ENCODE peak calls at places on chromosomes 11 and 22, in five cellular contexts. One of them, this sample, is unnamed.

GRCh38 chr11:63871962-63872832 is 33.3 kb downstream of the MARK2 start:
- DNase-seq in H54: peak; percentile 90
- DNase-seq in ovary: peak; percentile 63
- DNase-seq in ecto neural progenitor cell: peak; percentile 66
- DNase-seq in nephron progenitor cell: peak; percentile 67
- DNase-seq in this sample: peak; percentile 91

GRCh38 chr11:13881176-13881680 is 81.3 kb upstream of the SPON1 start:
- DNase-seq in H54: no peak
- DNase-seq in ovary: no peak
- DNase-seq in ecto neural progenitor cell: no peak
- DNase-seq in nephron progenitor cell: no peak
- DNase-seq in this sample: no peak

GRCh38 chr11:10067629-10068300 is 226.3 kb downstream of the SBF2 start:
- DNase-seq in H54: no peak
- DNase-seq in ovary: no peak
- DNase-seq in ecto neural progenitor cell: no peak
- DNase-seq in nephron progenitor cell: no peak
- DNase-seq in this sample: no peak

GRCh38 chr11:46427364-46427763 is 35.8 kb upstream of the CHRM4 start:
- DNase-seq in H54: no peak
- DNase-seq in ovary: no peak
- DNase-seq in ecto neural progenitor cell: no peak
- DNase-seq in nephron progenitor cell: no peak
- DNase-seq in this sample: no peak

GRCh38 chr11:18844753-18845367 is 53.3 kb upstream of the PTPN5 start:
- DNase-seq in H54: peak; percentile 6
- DNase-seq in ovary: no peak
- DNase-seq in ecto neural progenitor cell: no peak
- DNase-seq in nephron progenitor cell: no peak
- DNase-seq in this sample: no peak

GRCh38 chr22:43168416-43169309 is 17.3 kb downstream of the TSPO start:
- DNase-seq in H54: no peak
- DNase-seq in ovary: no peak
- DNase-seq in ecto neural progenitor cell: no peak
- DNase-seq in nephron progenitor cell: no peak
- DNase-seq in this sample: no peak

GRCh38 chr11:2673250-2673610 is 26.6 kb downstream of the KCNQ1OT1 start:
- DNase-seq in H54: no peak
- DNase-seq in ovary: no peak
- DNase-seq in ecto neural progenitor cell: no peak
- DNase-seq in nephron progenitor cell: no peak
- DNase-seq in this sample: no peak

GRCh38 chr11:125591659-125592304 is 870 bp upstream of the STT3A start:
- DNase-seq in H54: peak; percentile 23
- DNase-seq in ovary: peak; percentile 33
- DNase-seq in ecto neural progenitor cell: peak; percentile 74
- DNase-seq in nephron progenitor cell: peak; percentile 55
- DNase-seq in this sample: peak; percentile 65

GRCh38 chr22:40671369-40671768 is 7.9 kb upstream of the MCHR1 start:
- DNase-seq in H54: no peak
- DNase-seq in ovary: no peak
- DNase-seq in ecto neural progenitor cell: no peak
- DNase-seq in nephron progenitor cell: no peak
- DNase-seq in this sample: no peak

GRCh38 chr11:75288846-75289760 is 48.5 kb downstream of the TPBGL start:
- DNase-seq in H54: no peak
- DNase-seq in ovary: no peak
- DNase-seq in ecto neural progenitor cell: no peak
- DNase-seq in nephron progenitor cell: no peak
- DNase-seq in this sample: peak; percentile 29

GRCh38 chr11:65651589-65652510 is 10.9 kb downstream of the RELA start:
- DNase-seq in H54: no peak
- DNase-seq in ovary: peak; percentile 45
- DNase-seq in ecto neural progenitor cell: no peak
- DNase-seq in nephron progenitor cell: no peak
- DNase-seq in this sample: peak; percentile 57

GRCh38 chr11:456533-456932 is 6.5 kb downstream of the PTDSS2 start:
- DNase-seq in H54: no peak
- DNase-seq in ovary: no peak
- DNase-seq in ecto neural progenitor cell: no peak
- DNase-seq in nephron progenitor cell: no peak
- DNase-seq in this sample: no peak